ENCODE peak calls at places on chromosomes 16 and 17, in five cellular contexts. One of them, this sample, is unnamed.

GRCh38 chr16:73226675-73227074 is 178.7 kb upstream of the ZFHX3 start:
- DNase-seq in HepG2: no peak
- DNase-seq in WTC11: no peak
- DNase-seq in HCT116: no peak
- DNase-seq in GM12878: no peak
- DNase-seq in this sample: no peak

GRCh38 chr17:60173304-60173807 is 23.6 kb downstream of the CA4 start:
- DNase-seq in HepG2: no peak
- DNase-seq in WTC11: no peak
- DNase-seq in HCT116: no peak
- DNase-seq in GM12878: no peak
- DNase-seq in this sample: no peak

GRCh38 chr17:68749742-68750562 is 148.8 kb upstream of the FAM20A start:
- DNase-seq in HepG2: peak
- DNase-seq in WTC11: no peak
- DNase-seq in HCT116: no peak
- DNase-seq in GM12878: no peak
- DNase-seq in this sample: no peak

GRCh38 chr16:57923841-57924240 is 47.1 kb downstream of the CNGB1 start:
- DNase-seq in HepG2: no peak
- DNase-seq in WTC11: no peak
- DNase-seq in HCT116: no peak
- DNase-seq in GM12878: no peak
- DNase-seq in this sample: no peak

GRCh38 chr16:67198238-67198734 is 645 bp upstream of the ELMO3 start:
- DNase-seq in HepG2: no peak
- DNase-seq in WTC11: peak
- DNase-seq in HCT116: peak
- DNase-seq in GM12878: no peak
- DNase-seq in this sample: peak

GRCh38 chr16:89723279-89724250 is 2.2 kb downstream of the ZNF276 start:
- DNase-seq in HepG2: no peak
- DNase-seq in WTC11: no peak
- DNase-seq in HCT116: no peak
- DNase-seq in GM12878: no peak
- DNase-seq in this sample: no peak

GRCh38 chr17:12955521-12955920 is 62.3 kb downstream of the ELAC2 start:
- DNase-seq in HepG2: no peak
- DNase-seq in WTC11: no peak
- DNase-seq in HCT116: no peak
- DNase-seq in GM12878: no peak
- DNase-seq in this sample: no peak

GRCh38 chr16:2964416-2965223 is 545 bp downstream of the KREMEN2 start:
- DNase-seq in HepG2: peak
- DNase-seq in WTC11: peak
- DNase-seq in HCT116: peak
- DNase-seq in GM12878: no peak
- DNase-seq in this sample: no peak

GRCh38 chr17:54662978-54663876 is 237.4 kb upstream of the TOM1L1 start:
- DNase-seq in HepG2: no peak
- DNase-seq in WTC11: peak
- DNase-seq in HCT116: no peak
- DNase-seq in GM12878: no peak
- DNase-seq in this sample: peak

GRCh38 chr17:30920683-30921543 is 832 bp upstream of the ADAP2 start:
- DNase-seq in HepG2: no peak
- DNase-seq in WTC11: no peak
- DNase-seq in HCT116: no peak
- DNase-seq in GM12878: no peak
- DNase-seq in this sample: no peak

GRCh38 chr16:9061358-9061813 is 30.1 kb upstream of the HAPSTR1 start:
- DNase-seq in HepG2: no peak
- DNase-seq in WTC11: no peak
- DNase-seq in HCT116: no peak
- DNase-seq in GM12878: no peak
- DNase-seq in this sample: no peak

GRCh38 chr16:4682616-4683254 is 10.6 kb upstream of the NUDT16L1 start:
- DNase-seq in HepG2: peak
- DNase-seq in WTC11: peak
- DNase-seq in HCT116: no peak
- DNase-seq in GM12878: no peak
- DNase-seq in this sample: peak

GRCh38 chr17:62565817-62566216 is 61.7 kb upstream of the MRC2 start:
- DNase-seq in HepG2: no peak
- DNase-seq in WTC11: no peak
- DNase-seq in HCT116: no peak
- DNase-seq in GM12878: no peak
- DNase-seq in this sample: no peak

GRCh38 chr16:59698341-59698979 is 964.3 kb upstream of the GOT2 start:
- DNase-seq in HepG2: no peak
- DNase-seq in WTC11: no peak
- DNase-seq in HCT116: no peak
- DNase-seq in GM12878: no peak
- DNase-seq in this sample: no peak

DNA sequence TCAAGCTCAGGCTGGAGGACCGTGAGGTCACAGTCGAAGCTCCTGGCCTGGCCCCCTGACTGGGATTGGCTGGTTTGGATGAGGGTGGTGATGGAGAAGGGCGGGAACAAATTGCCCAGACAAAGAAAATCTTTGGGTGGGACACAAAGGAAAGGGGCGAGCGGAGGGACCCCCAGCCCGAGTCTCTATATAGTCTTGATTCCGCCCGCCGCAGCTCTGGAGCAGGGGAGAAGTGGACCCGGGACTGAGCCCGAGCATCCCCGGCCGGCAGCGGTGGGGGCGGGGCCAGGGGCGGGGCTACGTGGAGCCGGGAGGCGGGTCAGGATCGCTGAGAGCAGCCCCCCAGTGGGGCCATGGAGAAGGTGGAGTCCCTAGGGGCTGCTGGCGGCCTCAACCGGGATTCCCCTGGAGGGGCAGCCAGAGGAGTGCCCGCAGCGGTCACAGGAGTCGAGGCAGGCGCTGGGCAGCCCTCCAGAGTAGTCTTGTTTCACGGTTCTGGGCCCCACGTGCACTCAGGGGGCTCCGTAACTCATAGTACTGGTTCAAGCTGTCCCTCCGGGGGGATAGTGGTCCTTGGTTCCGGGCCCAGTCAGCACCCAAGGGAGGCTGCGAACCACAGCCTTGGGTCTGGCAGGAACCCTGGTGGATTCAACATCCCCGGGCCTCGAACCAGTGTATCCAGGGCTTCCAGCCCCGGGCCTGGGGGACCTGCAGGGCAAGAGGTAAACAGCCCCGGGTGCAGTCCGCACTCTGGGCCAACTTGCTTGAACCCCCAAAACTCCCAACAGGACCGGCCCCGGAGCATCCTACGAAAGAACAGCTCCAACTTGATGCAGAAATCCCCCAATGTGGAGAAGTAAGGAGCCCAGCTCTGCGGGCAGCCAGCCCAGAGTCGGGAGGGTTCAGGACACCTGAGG is 1.2 kb upstream of the NEURL4 start:
- DNase-seq in HepG2: peak
- DNase-seq in WTC11: peak
- DNase-seq in HCT116: peak
- DNase-seq in GM12878: no peak
- DNase-seq in this sample: no peak
- TF ChIP-seq ATF3 in HepG2: no peak
- TF ChIP-seq ATF3 in WTC11: no peak
- TF ChIP-seq ATF3 in HCT116: no peak
- TF ChIP-seq ATF3 in GM12878: no peak
- TF ChIP-seq ATF3 in this sample: no peak

GRCh38 chr17:78805301-78805700 is 23.2 kb upstream of the CYTH1 start:
- DNase-seq in HepG2: no peak
- DNase-seq in WTC11: no peak
- DNase-seq in HCT116: no peak
- DNase-seq in GM12878: no peak
- DNase-seq in this sample: no peak
- TF ChIP-seq ATF3 in HepG2: no peak
- TF ChIP-seq ATF3 in WTC11: no peak
- TF ChIP-seq ATF3 in HCT116: no peak
- TF ChIP-seq ATF3 in GM12878: no peak
- TF ChIP-seq ATF3 in this sample: no peak

GRCh38 chr17:65523853-65524664 is 37.4 kb downstream of the AXIN2 start:
- DNase-seq in HepG2: peak
- DNase-seq in WTC11: no peak
- DNase-seq in HCT116: no peak
- DNase-seq in GM12878: no peak
- DNase-seq in this sample: no peak
- TF ChIP-seq ATF3 in HepG2: no peak
- TF ChIP-seq ATF3 in WTC11: no peak
- TF ChIP-seq ATF3 in HCT116: no peak
- TF ChIP-seq ATF3 in GM12878: no peak
- TF ChIP-seq ATF3 in this sample: no peak

DNA sequence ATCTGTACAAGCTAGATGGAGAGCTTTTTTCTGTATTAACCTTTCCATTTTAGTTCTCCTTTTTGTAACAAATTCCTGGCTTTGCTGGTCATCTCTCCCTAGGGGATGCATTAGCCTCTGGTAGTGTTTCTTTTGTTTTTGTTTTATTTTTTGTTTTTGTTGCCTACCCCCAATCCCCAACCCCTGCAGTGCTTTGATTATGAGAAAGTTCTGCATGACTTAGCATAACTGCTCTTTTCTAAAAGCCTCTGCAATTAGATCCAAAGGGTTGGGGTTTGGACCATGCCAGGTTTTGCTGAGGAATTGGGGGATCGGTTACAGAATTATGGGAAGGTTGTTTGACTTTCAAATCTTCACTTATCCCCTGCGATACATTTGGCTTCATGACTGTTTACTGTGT is 98.2 kb downstream of the ADAMTS18 start:
- DNase-seq in HepG2: no peak
- DNase-seq in WTC11: no peak
- DNase-seq in HCT116: no peak
- DNase-seq in GM12878: no peak
- DNase-seq in this sample: no peak
- TF ChIP-seq ATF3 in HepG2: no peak
- TF ChIP-seq ATF3 in WTC11: no peak
- TF ChIP-seq ATF3 in HCT116: no peak
- TF ChIP-seq ATF3 in GM12878: no peak
- TF ChIP-seq ATF3 in this sample: no peak

DNA sequence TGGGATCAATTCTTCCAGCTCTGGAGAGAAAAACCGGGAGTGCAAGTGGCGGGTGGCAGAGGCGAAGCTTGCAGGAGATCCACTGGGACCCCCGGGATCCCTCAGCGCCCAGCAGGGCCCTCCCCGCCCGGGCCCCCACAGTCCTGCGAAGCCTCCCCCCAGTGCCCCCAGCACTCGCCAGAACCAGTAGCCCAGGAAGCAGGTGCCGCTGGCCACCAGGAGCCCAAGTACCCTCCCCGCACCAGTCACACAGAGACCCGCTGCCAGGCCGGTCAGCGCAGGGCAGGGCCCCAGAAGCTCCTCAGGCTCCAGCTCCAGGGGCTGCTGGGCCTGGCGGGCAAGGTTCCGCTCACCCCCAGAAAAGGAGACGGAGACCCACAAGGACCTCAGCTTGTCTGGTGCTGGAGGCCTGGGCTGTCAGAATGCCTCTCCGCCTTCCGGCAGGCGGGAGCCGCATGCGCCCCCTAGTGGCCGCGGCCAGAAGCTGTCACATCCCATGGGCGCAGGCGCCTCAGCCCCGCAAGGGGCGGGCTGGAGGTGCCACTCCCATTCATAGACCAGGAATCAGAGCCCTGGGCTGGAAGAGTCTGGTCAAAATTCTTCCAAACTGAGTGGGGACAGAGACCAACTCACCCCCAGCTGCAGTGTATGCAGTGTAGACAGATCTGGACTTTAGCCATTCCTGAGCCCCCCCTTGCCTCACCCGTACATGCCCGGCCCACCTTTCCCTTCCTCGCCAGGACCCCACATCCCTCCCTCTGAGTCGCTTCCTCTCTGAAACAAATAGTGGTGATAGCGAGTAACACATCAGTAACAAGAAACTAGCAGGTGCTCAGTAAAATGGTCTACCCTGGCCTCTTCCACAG is 1002.3 kb downstream of the KCNJ18 start:
- DNase-seq in HepG2: no peak
- DNase-seq in WTC11: no peak
- DNase-seq in HCT116: no peak
- DNase-seq in GM12878: no peak
- DNase-seq in this sample: no peak
- TF ChIP-seq ATF3 in HepG2: no peak
- TF ChIP-seq ATF3 in WTC11: no peak
- TF ChIP-seq ATF3 in HCT116: no peak
- TF ChIP-seq ATF3 in GM12878: no peak
- TF ChIP-seq ATF3 in this sample: no peak